ENCODE peak calls at places on chromosomes 2 and 18, in four cellular contexts. E is osteocyte, V is coronary artery, G is CMK. W is an unnamed sample.

GRCh38 chr18:54557958-54558357 is 33.1 kb upstream of the DYNAP start:
- DNase-seq in E (no peak), V (no peak), G (no peak), W (no peak)

GRCh38 chr2:152506843-152507242 is 171.9 kb downstream of the FMNL2 start:
- DNase-seq in E (no peak), V (no peak), G (no peak), W (no peak)

GRCh38 chr2:73939419-73939818 is 12.7 kb downstream of the DGUOK start:
- DNase-seq in G (no peak), E (no peak), V (no peak), W (no peak)

GRCh38 chr2:3223080-3223923 is 154.3 kb downstream of the EIPR1 start:
- DNase-seq in G (peak; percentile 45), V (no peak), E (peak; percentile 79), W (no peak)

GRCh38 chr2:161228511-161229240 is 68.4 kb downstream of the TANK start:
- DNase-seq in V (no peak), G (no peak), E (no peak), W (no peak)

GRCh38 chr2:231270221-231271114 is 72.0 kb downstream of the ARMC9 start:
- DNase-seq in G (no peak), V (no peak), E (no peak), W (no peak)

GRCh38 chr2:133755515-133756311 is 187.4 kb upstream of the NCKAP5 start:
- DNase-seq in V (no peak), G (no peak), E (no peak), W (no peak)

GRCh38 chr18:43539862-43540261 is 262.6 kb upstream of the SYT4 start:
- DNase-seq in V (no peak), E (no peak), G (no peak), W (no peak)

GRCh38 chr2:27039871-27040270 is 7.1 kb downstream of the TMEM214 start:
- DNase-seq in V (no peak), G (no peak), E (no peak), W (no peak)

W was measured in type B pancreatic cell.